ENCODE peak calls at places on chromosome 1, in seven cellular contexts. One of them, this sample, is unnamed. For H3K4me1, the result is how much of the 10 kb centered on the place peaks cover.

GRCh38 chr1:39737546-39738169 is 1.0 kb upstream of the PPIE start:
- DNase-seq in thoracic aorta: no peak
- DNase-seq in GM23248: peak
- DNase-seq in neural progenitor cell: no peak
- DNase-seq in pancreas: no peak
- DNase-seq in PC-3: peak
- DNase-seq in A673: no peak
- DNase-seq in this sample: no peak

GRCh38 chr1:102588536-102588935 is 519.8 kb downstream of the COL11A1 start:
- DNase-seq in thoracic aorta: no peak
- DNase-seq in GM23248: no peak
- DNase-seq in neural progenitor cell: no peak
- DNase-seq in pancreas: no peak
- DNase-seq in PC-3: no peak
- DNase-seq in A673: peak
- DNase-seq in this sample: no peak

GRCh38 chr1:109271458-109271857 is 11.5 kb downstream of the PSRC1 start:
- DNase-seq in thoracic aorta: no peak
- DNase-seq in GM23248: no peak
- DNase-seq in neural progenitor cell: no peak
- DNase-seq in pancreas: no peak
- DNase-seq in PC-3: no peak
- DNase-seq in A673: no peak
- DNase-seq in this sample: no peak

GRCh38 chr1:19877821-19878636 is 4.2 kb upstream of the OTUD3 start:
- DNase-seq in thoracic aorta: no peak
- DNase-seq in GM23248: peak
- DNase-seq in neural progenitor cell: peak
- DNase-seq in pancreas: no peak
- DNase-seq in PC-3: no peak
- DNase-seq in A673: peak
- DNase-seq in this sample: peak

GRCh38 chr1:115647000-115647399 is 5.2 kb downstream of the VANGL1 start:
- DNase-seq in thoracic aorta: no peak
- DNase-seq in GM23248: no peak
- DNase-seq in neural progenitor cell: no peak
- DNase-seq in pancreas: no peak
- DNase-seq in PC-3: peak
- DNase-seq in A673: no peak
- DNase-seq in this sample: no peak

GRCh38 chr1:237792149-237792548 is 98.6 kb downstream of the ZP4 start:
- DNase-seq in thoracic aorta: no peak
- DNase-seq in GM23248: no peak
- DNase-seq in neural progenitor cell: no peak
- DNase-seq in pancreas: no peak
- DNase-seq in PC-3: no peak
- DNase-seq in A673: no peak
- DNase-seq in this sample: no peak

GRCh38 chr1:36088577-36089392 is at the start of gene ADPRS:
- DNase-seq in thoracic aorta: peak
- DNase-seq in GM23248: peak
- DNase-seq in neural progenitor cell: peak
- DNase-seq in pancreas: peak
- DNase-seq in PC-3: peak
- DNase-seq in A673: peak
- DNase-seq in this sample: peak

GRCh38 chr1:209045326-209046057 is 538.0 kb upstream of the CAMK1G start:
- DNase-seq in thoracic aorta: no peak
- DNase-seq in GM23248: peak
- DNase-seq in neural progenitor cell: no peak
- DNase-seq in pancreas: peak
- DNase-seq in PC-3: peak
- DNase-seq in A673: no peak
- DNase-seq in this sample: no peak

GRCh38 chr1:239765163-239765562 is 326.5 kb upstream of the FMN2 start:
- DNase-seq in thoracic aorta: no peak
- DNase-seq in GM23248: no peak
- DNase-seq in neural progenitor cell: no peak
- DNase-seq in pancreas: no peak
- DNase-seq in PC-3: no peak
- DNase-seq in A673: no peak
- DNase-seq in this sample: no peak

GRCh38 chr1:181205901-181206300 is 117.4 kb downstream of the IER5 start:
- DNase-seq in thoracic aorta: no peak
- DNase-seq in GM23248: no peak
- DNase-seq in neural progenitor cell: no peak
- DNase-seq in pancreas: no peak
- DNase-seq in PC-3: no peak
- DNase-seq in A673: no peak
- DNase-seq in this sample: no peak

GRCh38 chr1:114227059-114227458 is 73.4 kb upstream of the SYT6 start:
- DNase-seq in thoracic aorta: no peak
- DNase-seq in GM23248: no peak
- DNase-seq in neural progenitor cell: no peak
- DNase-seq in pancreas: no peak
- DNase-seq in PC-3: no peak
- DNase-seq in A673: no peak
- DNase-seq in this sample: no peak

GRCh38 chr1:207863893-207864535 is 46.9 kb downstream of the CD34 start:
- DNase-seq in thoracic aorta: no peak
- DNase-seq in GM23248: no peak
- DNase-seq in neural progenitor cell: no peak
- DNase-seq in pancreas: no peak
- DNase-seq in PC-3: no peak
- DNase-seq in A673: no peak
- DNase-seq in this sample: no peak

GRCh38 chr1:161244888-161245287 is 6.9 kb upstream of the NR1I3 start:
- DNase-seq in thoracic aorta: no peak
- DNase-seq in GM23248: no peak
- DNase-seq in neural progenitor cell: no peak
- DNase-seq in pancreas: peak
- DNase-seq in PC-3: no peak
- DNase-seq in A673: no peak
- DNase-seq in this sample: no peak

GRCh38 chr1:26318338-26319064 is 743 bp downstream of the CD52 start:
- DNase-seq in thoracic aorta: no peak
- DNase-seq in GM23248: peak
- DNase-seq in neural progenitor cell: no peak
- DNase-seq in pancreas: peak
- DNase-seq in PC-3: no peak
- DNase-seq in A673: no peak
- DNase-seq in this sample: no peak

GRCh38 chr1:207606362-207606755 is 38.6 kb upstream of the CR1L start:
- DNase-seq in thoracic aorta: no peak
- DNase-seq in GM23248: no peak
- DNase-seq in neural progenitor cell: no peak
- DNase-seq in pancreas: no peak
- DNase-seq in PC-3: no peak
- DNase-seq in A673: no peak
- DNase-seq in this sample: no peak

GRCh38 chr1:86455078-86455477 is 13.6 kb upstream of the CLCA1 start:
- DNase-seq in thoracic aorta: no peak
- DNase-seq in GM23248: no peak
- DNase-seq in neural progenitor cell: no peak
- DNase-seq in pancreas: no peak
- DNase-seq in PC-3: no peak
- DNase-seq in A673: no peak
- DNase-seq in this sample: no peak

GRCh38 chr1:151340870-151341754 is 5.9 kb downstream of the RFX5 start:
- DNase-seq in thoracic aorta: no peak
- DNase-seq in GM23248: peak
- DNase-seq in neural progenitor cell: peak
- DNase-seq in pancreas: peak
- DNase-seq in PC-3: peak
- DNase-seq in A673: peak
- DNase-seq in this sample: peak

GRCh38 chr1:227392984-227393764 is 74.9 kb upstream of the CDC42BPA start:
- DNase-seq in thoracic aorta: no peak
- DNase-seq in GM23248: no peak
- DNase-seq in neural progenitor cell: no peak
- DNase-seq in pancreas: no peak
- DNase-seq in PC-3: no peak
- DNase-seq in A673: no peak
- DNase-seq in this sample: no peak

GRCh38 chr1:79198841-79199240 is 192.3 kb upstream of the ADGRL4 start:
- DNase-seq in thoracic aorta: no peak
- DNase-seq in GM23248: peak
- DNase-seq in neural progenitor cell: no peak
- DNase-seq in pancreas: no peak
- DNase-seq in PC-3: peak
- DNase-seq in A673: peak
- DNase-seq in this sample: no peak

GRCh38 chr1:214603819-214604252 is 841 bp downstream of the CENPF start:
- DNase-seq in thoracic aorta: no peak
- DNase-seq in GM23248: peak
- DNase-seq in neural progenitor cell: peak
- DNase-seq in pancreas: no peak
- DNase-seq in PC-3: no peak
- DNase-seq in A673: peak
- DNase-seq in this sample: peak

GRCh38 chr1:33455537-33456301 is 16.7 kb upstream of the ZSCAN20 start:
- DNase-seq in thoracic aorta: no peak
- DNase-seq in GM23248: peak
- DNase-seq in neural progenitor cell: peak
- DNase-seq in pancreas: no peak
- DNase-seq in PC-3: peak
- DNase-seq in A673: peak
- DNase-seq in this sample: peak

GRCh38 chr1:40859017-40859416 is 3.1 kb downstream of the CITED4 start:
- DNase-seq in thoracic aorta: no peak
- DNase-seq in GM23248: no peak
- DNase-seq in neural progenitor cell: no peak
- DNase-seq in pancreas: no peak
- DNase-seq in PC-3: no peak
- DNase-seq in A673: no peak
- DNase-seq in this sample: peak

GRCh38 chr1:222865718-222866117 is 50.9 kb downstream of the DISP1 start:
- DNase-seq in thoracic aorta: no peak
- DNase-seq in GM23248: no peak
- DNase-seq in neural progenitor cell: no peak
- DNase-seq in pancreas: no peak
- DNase-seq in PC-3: no peak
- DNase-seq in A673: peak
- DNase-seq in this sample: no peak

GRCh38 chr1:3019516-3020051 is 1.7 kb upstream of the ACTRT2 start:
- DNase-seq in thoracic aorta: no peak
- DNase-seq in GM23248: no peak
- DNase-seq in neural progenitor cell: no peak
- DNase-seq in pancreas: no peak
- DNase-seq in PC-3: no peak
- DNase-seq in A673: no peak
- DNase-seq in this sample: no peak

GRCh38 chr1:232554431-232554830 is 75.5 kb downstream of the SIPA1L2 start:
- DNase-seq in thoracic aorta: no peak
- DNase-seq in GM23248: no peak
- DNase-seq in neural progenitor cell: no peak
- DNase-seq in pancreas: no peak
- DNase-seq in PC-3: no peak
- DNase-seq in A673: no peak
- DNase-seq in this sample: peak

GRCh38 chr1:51752073-51752948 is 126.2 kb downstream of the NRDC start:
- DNase-seq in thoracic aorta: no peak
- DNase-seq in GM23248: no peak
- DNase-seq in neural progenitor cell: no peak
- DNase-seq in pancreas: no peak
- DNase-seq in PC-3: no peak
- DNase-seq in A673: no peak
- DNase-seq in this sample: no peak

GRCh38 chr1:234837713-234838112 is 227.7 kb upstream of the IRF2BP2 start:
- DNase-seq in thoracic aorta: no peak
- DNase-seq in GM23248: no peak
- DNase-seq in neural progenitor cell: no peak
- DNase-seq in pancreas: no peak
- DNase-seq in PC-3: no peak
- DNase-seq in A673: no peak
- DNase-seq in this sample: no peak
- H3K4me3 ChIP-seq in thoracic aorta: no peak
- H3K4me3 ChIP-seq in GM23248: no peak
- H3K4me3 ChIP-seq in neural progenitor cell: no peak
- H3K4me3 ChIP-seq in pancreas: no peak
- H3K4me3 ChIP-seq in PC-3: no peak
- H3K4me3 ChIP-seq in A673: no peak
- H3K4me3 ChIP-seq in this sample: no peak

GRCh38 chr1:202540448-202540847 is 169.8 kb downstream of the SYT2 start:
- DNase-seq in thoracic aorta: no peak
- DNase-seq in GM23248: peak
- DNase-seq in neural progenitor cell: no peak
- DNase-seq in pancreas: no peak
- DNase-seq in PC-3: no peak
- DNase-seq in A673: no peak
- DNase-seq in this sample: no peak
- H3K4me1 ChIP-seq in thoracic aorta: under half
- H3K4me1 ChIP-seq in GM23248: under half
- H3K4me1 ChIP-seq in neural progenitor cell: under half
- H3K4me1 ChIP-seq in pancreas: under half
- H3K4me1 ChIP-seq in PC-3: under half
- H3K4me1 ChIP-seq in A673: under half
- H3K4me1 ChIP-seq in this sample: under half

DNA sequence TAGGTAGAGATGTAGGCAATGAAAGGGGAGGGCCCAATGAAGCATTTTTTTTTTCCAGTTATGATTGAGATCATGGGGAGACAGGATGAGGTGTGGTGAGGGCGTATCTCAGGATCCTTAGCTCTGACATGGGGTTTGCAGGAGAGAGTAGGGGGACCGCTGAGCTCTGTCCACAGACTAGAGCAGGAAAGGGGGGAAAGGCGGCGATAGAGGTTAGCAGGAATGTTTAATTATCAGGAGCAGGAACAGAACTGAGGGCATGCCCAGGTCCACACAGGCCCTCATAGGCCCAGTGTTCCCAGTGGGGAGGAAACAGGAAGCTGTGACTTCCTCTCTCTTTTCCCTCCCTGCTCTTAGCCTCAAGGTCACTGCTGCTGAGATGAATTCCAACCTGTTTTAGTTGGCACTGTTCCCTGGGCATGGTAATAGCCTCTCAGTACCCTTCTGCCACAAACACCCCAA is 876 bp upstream of the RXFP4 start:
- DNase-seq in thoracic aorta: no peak
- DNase-seq in GM23248: peak
- DNase-seq in neural progenitor cell: no peak
- DNase-seq in pancreas: peak
- DNase-seq in PC-3: peak
- DNase-seq in A673: peak
- DNase-seq in this sample: peak
- H3K27ac ChIP-seq in thoracic aorta: peak
- H3K27ac ChIP-seq in GM23248: peak
- H3K27ac ChIP-seq in neural progenitor cell: no peak
- H3K27ac ChIP-seq in pancreas: peak
- H3K27ac ChIP-seq in PC-3: no peak
- H3K27ac ChIP-seq in A673: peak
- H3K27ac ChIP-seq in this sample: peak

DNA sequence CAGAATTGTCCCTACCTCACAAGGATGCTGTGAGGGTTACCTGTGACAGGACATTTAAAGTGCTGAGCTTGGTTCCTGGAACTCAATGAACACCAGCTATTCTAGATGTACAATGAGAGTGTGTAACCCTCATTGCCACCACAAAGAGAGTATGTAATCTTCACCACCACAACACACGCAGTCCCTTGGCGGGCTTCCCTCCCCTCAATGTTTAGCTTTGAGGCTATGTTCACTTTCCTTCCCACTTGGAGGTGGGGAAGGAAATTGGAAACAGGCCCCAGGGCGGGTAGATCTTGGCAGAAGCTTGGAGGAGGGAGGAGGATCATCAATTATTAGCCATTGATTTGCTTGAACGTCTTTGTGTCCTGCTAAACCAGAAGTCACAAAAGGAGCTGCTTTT is 8.2 kb upstream of the COL16A1 start:
- DNase-seq in thoracic aorta: no peak
- DNase-seq in GM23248: peak
- DNase-seq in neural progenitor cell: no peak
- DNase-seq in pancreas: no peak
- DNase-seq in PC-3: no peak
- DNase-seq in A673: no peak
- DNase-seq in this sample: no peak
- H3K4me3 ChIP-seq in thoracic aorta: no peak
- H3K4me3 ChIP-seq in GM23248: peak
- H3K4me3 ChIP-seq in neural progenitor cell: no peak
- H3K4me3 ChIP-seq in pancreas: no peak
- H3K4me3 ChIP-seq in PC-3: no peak
- H3K4me3 ChIP-seq in A673: no peak
- H3K4me3 ChIP-seq in this sample: no peak